ENCODE peak calls at places on chromosome 4, in nine cellular contexts. One of them, this sample, is unnamed.

GRCh38 chr4:119025440-119025839 is 110.2 kb upstream of the MYOZ2 start:
- DNase-seq in endothelial cell: no peak
- DNase-seq in ascending aorta: peak
- DNase-seq in sigmoid colon: no peak
- DNase-seq in breast epithelium: no peak
- DNase-seq in activated B cell treated with CpG ODN at 0.5 μM for 24 hours: no peak
- DNase-seq in heart left ventricle: no peak
- DNase-seq in cardiac muscle cell: no peak
- DNase-seq in left ventricle myocardium inferior: peak
- DNase-seq in this sample: no peak

GRCh38 chr4:184428787-184429186 is 45.6 kb downstream of the IRF2 start:
- DNase-seq in sigmoid colon: no peak
- DNase-seq in cardiac muscle cell: no peak
- DNase-seq in heart left ventricle: no peak
- DNase-seq in endothelial cell: no peak
- DNase-seq in left ventricle myocardium inferior: no peak
- DNase-seq in activated B cell treated with CpG ODN at 0.5 μM for 24 hours: no peak
- DNase-seq in breast epithelium: no peak
- DNase-seq in ascending aorta: no peak
- DNase-seq in this sample: no peak

GRCh38 chr4:119692001-119692400 is 63.4 kb upstream of the PDE5A start:
- DNase-seq in sigmoid colon: no peak
- DNase-seq in endothelial cell: no peak
- DNase-seq in breast epithelium: no peak
- DNase-seq in left ventricle myocardium inferior: no peak
- DNase-seq in ascending aorta: peak
- DNase-seq in cardiac muscle cell: no peak
- DNase-seq in activated B cell treated with CpG ODN at 0.5 μM for 24 hours: no peak
- DNase-seq in heart left ventricle: no peak
- DNase-seq in this sample: no peak

GRCh38 chr4:186557486-186557885 is 2.1 kb upstream of the MTNR1A start:
- DNase-seq in left ventricle myocardium inferior: no peak
- DNase-seq in breast epithelium: no peak
- DNase-seq in cardiac muscle cell: no peak
- DNase-seq in heart left ventricle: no peak
- DNase-seq in sigmoid colon: no peak
- DNase-seq in ascending aorta: no peak
- DNase-seq in activated B cell treated with CpG ODN at 0.5 μM for 24 hours: no peak
- DNase-seq in endothelial cell: no peak
- DNase-seq in this sample: no peak

GRCh38 chr4:30172416-30172815 is 547.8 kb upstream of the PCDH7 start:
- DNase-seq in heart left ventricle: no peak
- DNase-seq in sigmoid colon: no peak
- DNase-seq in endothelial cell: no peak
- DNase-seq in breast epithelium: no peak
- DNase-seq in left ventricle myocardium inferior: no peak
- DNase-seq in activated B cell treated with CpG ODN at 0.5 μM for 24 hours: no peak
- DNase-seq in cardiac muscle cell: no peak
- DNase-seq in ascending aorta: no peak
- DNase-seq in this sample: no peak

GRCh38 chr4:107044170-107044569 is 8.1 kb upstream of the DKK2 start:
- DNase-seq in ascending aorta: no peak
- DNase-seq in breast epithelium: no peak
- DNase-seq in left ventricle myocardium inferior: no peak
- DNase-seq in activated B cell treated with CpG ODN at 0.5 μM for 24 hours: no peak
- DNase-seq in heart left ventricle: no peak
- DNase-seq in sigmoid colon: no peak
- DNase-seq in cardiac muscle cell: no peak
- DNase-seq in endothelial cell: peak
- DNase-seq in this sample: no peak

GRCh38 chr4:11769425-11769824 is 340.7 kb upstream of the HS3ST1 start:
- DNase-seq in cardiac muscle cell: peak
- DNase-seq in endothelial cell: no peak
- DNase-seq in sigmoid colon: no peak
- DNase-seq in breast epithelium: no peak
- DNase-seq in left ventricle myocardium inferior: no peak
- DNase-seq in ascending aorta: no peak
- DNase-seq in heart left ventricle: no peak
- DNase-seq in activated B cell treated with CpG ODN at 0.5 μM for 24 hours: no peak
- DNase-seq in this sample: no peak

GRCh38 chr4:122797405-122798094 is 29.1 kb upstream of the FGF2 start:
- DNase-seq in activated B cell treated with CpG ODN at 0.5 μM for 24 hours: no peak
- DNase-seq in ascending aorta: no peak
- DNase-seq in breast epithelium: no peak
- DNase-seq in left ventricle myocardium inferior: no peak
- DNase-seq in endothelial cell: no peak
- DNase-seq in heart left ventricle: no peak
- DNase-seq in cardiac muscle cell: no peak
- DNase-seq in sigmoid colon: no peak
- DNase-seq in this sample: no peak

GRCh38 chr4:65367306-65367705 is 303.0 kb downstream of the EPHA5 start:
- DNase-seq in ascending aorta: no peak
- DNase-seq in endothelial cell: no peak
- DNase-seq in sigmoid colon: no peak
- DNase-seq in breast epithelium: no peak
- DNase-seq in heart left ventricle: no peak
- DNase-seq in left ventricle myocardium inferior: no peak
- DNase-seq in cardiac muscle cell: no peak
- DNase-seq in activated B cell treated with CpG ODN at 0.5 μM for 24 hours: no peak
- DNase-seq in this sample: no peak

GRCh38 chr4:26034849-26035248 is 120.8 kb downstream of the SMIM20 start:
- DNase-seq in heart left ventricle: no peak
- DNase-seq in sigmoid colon: no peak
- DNase-seq in cardiac muscle cell: no peak
- DNase-seq in ascending aorta: no peak
- DNase-seq in left ventricle myocardium inferior: no peak
- DNase-seq in endothelial cell: no peak
- DNase-seq in activated B cell treated with CpG ODN at 0.5 μM for 24 hours: no peak
- DNase-seq in breast epithelium: no peak
- DNase-seq in this sample: no peak

GRCh38 chr4:107757860-107758476 is 37.9 kb upstream of the PAPSS1 start:
- DNase-seq in sigmoid colon: no peak
- DNase-seq in breast epithelium: no peak
- DNase-seq in activated B cell treated with CpG ODN at 0.5 μM for 24 hours: no peak
- DNase-seq in left ventricle myocardium inferior: no peak
- DNase-seq in ascending aorta: no peak
- DNase-seq in heart left ventricle: no peak
- DNase-seq in endothelial cell: no peak
- DNase-seq in cardiac muscle cell: peak
- DNase-seq in this sample: no peak

GRCh38 chr4:663438-664428 is 10.3 kb downstream of the ATP5ME start:
- DNase-seq in left ventricle myocardium inferior: peak
- DNase-seq in heart left ventricle: peak
- DNase-seq in ascending aorta: peak
- DNase-seq in sigmoid colon: peak
- DNase-seq in breast epithelium: peak
- DNase-seq in activated B cell treated with CpG ODN at 0.5 μM for 24 hours: peak
- DNase-seq in endothelial cell: peak
- DNase-seq in cardiac muscle cell: peak
- DNase-seq in this sample: no peak

GRCh38 chr4:2619459-2619858 is 83.0 kb downstream of the FAM193A start:
- DNase-seq in left ventricle myocardium inferior: no peak
- DNase-seq in endothelial cell: no peak
- DNase-seq in cardiac muscle cell: no peak
- DNase-seq in sigmoid colon: peak
- DNase-seq in activated B cell treated with CpG ODN at 0.5 μM for 24 hours: no peak
- DNase-seq in breast epithelium: no peak
- DNase-seq in ascending aorta: no peak
- DNase-seq in heart left ventricle: no peak
- DNase-seq in this sample: no peak

GRCh38 chr4:121127100-121127499 is 37.0 kb downstream of the TNIP3 start:
- DNase-seq in ascending aorta: no peak
- DNase-seq in heart left ventricle: no peak
- DNase-seq in sigmoid colon: no peak
- DNase-seq in left ventricle myocardium inferior: no peak
- DNase-seq in endothelial cell: no peak
- DNase-seq in cardiac muscle cell: no peak
- DNase-seq in breast epithelium: no peak
- DNase-seq in activated B cell treated with CpG ODN at 0.5 μM for 24 hours: no peak
- DNase-seq in this sample: no peak

GRCh38 chr4:3820806-3821579 is 54.8 kb downstream of the ADRA2C start:
- DNase-seq in cardiac muscle cell: no peak
- DNase-seq in endothelial cell: no peak
- DNase-seq in breast epithelium: no peak
- DNase-seq in heart left ventricle: peak
- DNase-seq in ascending aorta: no peak
- DNase-seq in sigmoid colon: no peak
- DNase-seq in activated B cell treated with CpG ODN at 0.5 μM for 24 hours: no peak
- DNase-seq in left ventricle myocardium inferior: no peak
- DNase-seq in this sample: no peak

GRCh38 chr4:152109585-152110509 is 349.0 kb upstream of the GATB start:
- DNase-seq in endothelial cell: peak
- DNase-seq in breast epithelium: no peak
- DNase-seq in sigmoid colon: no peak
- DNase-seq in ascending aorta: peak
- DNase-seq in heart left ventricle: no peak
- DNase-seq in cardiac muscle cell: no peak
- DNase-seq in activated B cell treated with CpG ODN at 0.5 μM for 24 hours: no peak
- DNase-seq in left ventricle myocardium inferior: no peak
- DNase-seq in this sample: no peak

GRCh38 chr4:122992111-122992510 is 69.7 kb upstream of the NUDT6 start:
- DNase-seq in ascending aorta: no peak
- DNase-seq in endothelial cell: no peak
- DNase-seq in sigmoid colon: no peak
- DNase-seq in heart left ventricle: no peak
- DNase-seq in cardiac muscle cell: no peak
- DNase-seq in activated B cell treated with CpG ODN at 0.5 μM for 24 hours: no peak
- DNase-seq in left ventricle myocardium inferior: no peak
- DNase-seq in breast epithelium: no peak
- DNase-seq in this sample: no peak

GRCh38 chr4:53818112-53818511 is 226.8 kb upstream of the LNX1 start:
- DNase-seq in ascending aorta: no peak
- DNase-seq in heart left ventricle: no peak
- DNase-seq in endothelial cell: no peak
- DNase-seq in left ventricle myocardium inferior: no peak
- DNase-seq in breast epithelium: no peak
- DNase-seq in activated B cell treated with CpG ODN at 0.5 μM for 24 hours: no peak
- DNase-seq in cardiac muscle cell: no peak
- DNase-seq in sigmoid colon: no peak
- DNase-seq in this sample: no peak

GRCh38 chr4:53476232-53477037 is 99.0 kb downstream of the FIP1L1 start:
- DNase-seq in activated B cell treated with CpG ODN at 0.5 μM for 24 hours: no peak
- DNase-seq in endothelial cell: no peak
- DNase-seq in ascending aorta: peak
- DNase-seq in left ventricle myocardium inferior: no peak
- DNase-seq in breast epithelium: no peak
- DNase-seq in sigmoid colon: no peak
- DNase-seq in cardiac muscle cell: no peak
- DNase-seq in heart left ventricle: no peak
- DNase-seq in this sample: no peak

GRCh38 chr4:173520921-173521473 is 9.0 kb downstream of the HAND2 start:
- DNase-seq in cardiac muscle cell: peak
- DNase-seq in breast epithelium: no peak
- DNase-seq in sigmoid colon: peak
- DNase-seq in activated B cell treated with CpG ODN at 0.5 μM for 24 hours: no peak
- DNase-seq in heart left ventricle: no peak
- DNase-seq in left ventricle myocardium inferior: no peak
- DNase-seq in endothelial cell: no peak
- DNase-seq in ascending aorta: peak
- DNase-seq in this sample: no peak

GRCh38 chr4:165326831-165327210 is 648 bp upstream of the MSMO1 start:
- DNase-seq in cardiac muscle cell: peak
- DNase-seq in sigmoid colon: no peak
- DNase-seq in activated B cell treated with CpG ODN at 0.5 μM for 24 hours: no peak
- DNase-seq in left ventricle myocardium inferior: no peak
- DNase-seq in heart left ventricle: no peak
- DNase-seq in endothelial cell: no peak
- DNase-seq in breast epithelium: no peak
- DNase-seq in ascending aorta: no peak
- DNase-seq in this sample: no peak
- TF ChIP-seq CTCF in cardiac muscle cell: no peak
- TF ChIP-seq CTCF in sigmoid colon: no peak
- TF ChIP-seq CTCF in activated B cell treated with CpG ODN at 0.5 μM for 24 hours: no peak
- TF ChIP-seq CTCF in left ventricle myocardium inferior: no peak
- TF ChIP-seq CTCF in heart left ventricle: no peak
- TF ChIP-seq CTCF in endothelial cell: no peak
- TF ChIP-seq CTCF in breast epithelium: no peak
- TF ChIP-seq CTCF in ascending aorta: no peak
- TF ChIP-seq CTCF in this sample: no peak

DNA sequence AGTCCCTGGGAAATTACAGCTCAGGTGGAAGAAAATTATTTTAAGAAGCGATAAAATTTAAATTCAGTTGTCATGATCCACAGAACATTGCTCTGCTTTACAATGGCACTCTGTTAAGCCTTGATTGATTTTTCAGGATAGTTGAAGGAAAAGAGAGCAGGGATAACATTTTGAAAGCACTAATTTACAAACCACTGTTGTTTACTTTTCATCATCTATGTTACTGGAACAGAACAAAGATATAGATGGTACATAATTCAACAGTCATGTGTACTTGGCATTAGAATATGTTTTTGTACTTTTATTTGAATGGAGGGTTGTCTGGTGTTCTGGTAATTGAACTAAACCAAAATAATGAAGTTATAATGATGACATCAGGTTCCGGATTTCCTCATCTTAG is 2.6 kb upstream of the ODAM start:
- DNase-seq in left ventricle myocardium inferior: no peak
- DNase-seq in endothelial cell: no peak
- DNase-seq in heart left ventricle: no peak
- DNase-seq in sigmoid colon: no peak
- DNase-seq in breast epithelium: no peak
- DNase-seq in cardiac muscle cell: no peak
- DNase-seq in activated B cell treated with CpG ODN at 0.5 μM for 24 hours: no peak
- DNase-seq in ascending aorta: no peak
- DNase-seq in this sample: no peak
- TF ChIP-seq CTCF in left ventricle myocardium inferior: no peak
- TF ChIP-seq CTCF in endothelial cell: no peak
- TF ChIP-seq CTCF in heart left ventricle: no peak
- TF ChIP-seq CTCF in sigmoid colon: no peak
- TF ChIP-seq CTCF in breast epithelium: no peak
- TF ChIP-seq CTCF in cardiac muscle cell: no peak
- TF ChIP-seq CTCF in activated B cell treated with CpG ODN at 0.5 μM for 24 hours: no peak
- TF ChIP-seq CTCF in ascending aorta: no peak
- TF ChIP-seq CTCF in this sample: no peak

GRCh38 chr4:41339812-41340809 is 83.4 kb downstream of the UCHL1 start:
- DNase-seq in heart left ventricle: no peak
- DNase-seq in ascending aorta: peak
- DNase-seq in endothelial cell: peak
- DNase-seq in sigmoid colon: no peak
- DNase-seq in breast epithelium: no peak
- DNase-seq in cardiac muscle cell: no peak
- DNase-seq in activated B cell treated with CpG ODN at 0.5 μM for 24 hours: no peak
- DNase-seq in left ventricle myocardium inferior: no peak
- DNase-seq in this sample: no peak
- TF ChIP-seq CTCF in heart left ventricle: no peak
- TF ChIP-seq CTCF in ascending aorta: peak
- TF ChIP-seq CTCF in endothelial cell: no peak
- TF ChIP-seq CTCF in sigmoid colon: no peak
- TF ChIP-seq CTCF in breast epithelium: no peak
- TF ChIP-seq CTCF in cardiac muscle cell: no peak
- TF ChIP-seq CTCF in activated B cell treated with CpG ODN at 0.5 μM for 24 hours: no peak
- TF ChIP-seq CTCF in left ventricle myocardium inferior: peak
- TF ChIP-seq CTCF in this sample: no peak

DNA sequence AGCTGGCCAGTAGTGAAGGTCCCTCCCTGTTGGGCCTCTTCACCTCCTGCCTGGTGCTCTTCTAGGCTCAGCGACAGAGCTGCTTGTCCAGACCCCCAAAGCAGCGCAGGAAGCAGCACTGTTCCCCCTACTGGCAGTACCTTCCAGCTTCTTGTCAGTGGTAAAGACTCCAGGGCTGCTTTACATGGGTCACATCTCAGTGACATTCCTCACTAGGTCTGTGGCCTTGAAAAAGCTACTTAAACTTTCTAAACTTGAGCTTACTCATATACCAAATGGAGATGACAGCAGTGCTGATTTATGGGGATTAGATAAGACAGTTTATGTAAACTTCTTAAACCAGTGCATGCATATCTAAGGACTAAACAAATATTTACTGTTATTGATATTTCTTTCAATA is 117.3 kb downstream of the FAT4 start:
- DNase-seq in cardiac muscle cell: peak
- DNase-seq in endothelial cell: peak
- DNase-seq in breast epithelium: no peak
- DNase-seq in ascending aorta: no peak
- DNase-seq in activated B cell treated with CpG ODN at 0.5 μM for 24 hours: no peak
- DNase-seq in heart left ventricle: no peak
- DNase-seq in left ventricle myocardium inferior: peak
- DNase-seq in sigmoid colon: no peak
- DNase-seq in this sample: no peak
- TF ChIP-seq CTCF in cardiac muscle cell: peak
- TF ChIP-seq CTCF in endothelial cell: no peak
- TF ChIP-seq CTCF in breast epithelium: no peak
- TF ChIP-seq CTCF in ascending aorta: no peak
- TF ChIP-seq CTCF in activated B cell treated with CpG ODN at 0.5 μM for 24 hours: no peak
- TF ChIP-seq CTCF in heart left ventricle: peak
- TF ChIP-seq CTCF in left ventricle myocardium inferior: peak
- TF ChIP-seq CTCF in sigmoid colon: no peak
- TF ChIP-seq CTCF in this sample: no peak

This sample was measured in mesothelial cell of epicardium.